ENCODE peak calls at places on chromosome 15, in five cellular contexts. O is ovary, M is endothelial cell of umbilical vein, X is heart left ventricle, L is Peyer's patch. N is an unnamed sample.

GRCh38 chr15:55917881-55918296 is 75.5 kb downstream of the NEDD4 start:
- DNase-seq in O (no peak), M (peak), X (no peak), L (no peak), N (no peak)

GRCh38 chr15:59170295-59170881 is 36.3 kb upstream of the LDHAL6B start:
- DNase-seq in O (peak), M (peak), X (no peak), L (no peak), N (peak)

GRCh38 chr15:101359365-101359947 is 64.4 kb upstream of the SNRPA1 start:
- DNase-seq in O (no peak), M (no peak), X (no peak), L (no peak), N (no peak)

GRCh38 chr15:66024998-66025397 is 155.7 kb downstream of the RAB11A start:
- DNase-seq in O (no peak), M (no peak), X (no peak), L (no peak), N (no peak)

GRCh38 chr15:92091155-92091734 is 237.7 kb downstream of the SLCO3A1 start:
- DNase-seq in O (peak), M (peak), X (no peak), L (no peak), N (no peak)

GRCh38 chr15:85154061-85154460 is 172.4 kb downstream of the PDE8A start:
- DNase-seq in O (no peak), M (no peak), X (no peak), L (no peak), N (no peak)

GRCh38 chr15:75577401-75578205 is 1.5 kb downstream of the PTPN9 start:
- DNase-seq in O (no peak), M (peak), X (no peak), L (no peak), N (no peak)

GRCh38 chr15:39555885-39556284 is 25.0 kb upstream of the THBS1 start:
- DNase-seq in O (no peak), M (no peak), X (no peak), L (no peak), N (no peak)

GRCh38 chr15:44136991-44137477 is 58.0 kb downstream of the FRMD5 start:
- DNase-seq in O (no peak), M (no peak), X (no peak), L (no peak), N (no peak)

DNA sequence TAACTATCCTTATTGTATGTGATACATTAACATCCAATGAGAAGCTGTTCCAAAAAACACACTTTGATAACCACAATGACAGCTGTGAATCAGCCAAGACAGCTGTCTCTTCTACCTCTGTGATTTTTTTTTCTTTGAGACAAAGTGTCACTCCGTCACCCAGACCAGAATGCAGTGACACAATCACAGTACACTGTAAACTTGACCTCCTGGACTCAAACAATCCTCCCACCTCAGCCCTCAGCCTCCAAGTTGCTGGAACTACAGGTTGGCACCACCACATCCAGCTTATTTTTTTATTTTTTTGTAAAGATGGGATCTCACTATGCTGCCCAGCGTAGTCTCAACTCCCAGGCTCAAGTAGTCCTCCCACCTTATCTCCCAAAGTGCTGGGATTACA is 73.5 kb upstream of the TMCO5A start:
- DNase-seq in O (no peak), M (no peak), X (no peak), L (no peak), N (no peak)
- TF ChIP-seq POLR2A in O (no peak), M (no peak), X (no peak), L (no peak), N (no peak)

GRCh38 chr15:67520276-67520975 is 505 bp upstream of the C15orf61 start:
- DNase-seq in O (no peak), M (no peak), X (no peak), L (no peak), N (peak)

GRCh38 chr15:67521770-67522568 is 1.0 kb downstream of the C15orf61 start:
- DNase-seq in O (no peak), M (peak), X (no peak), L (no peak), N (no peak)

GRCh38 chr15:67523337-67523736 is 2.4 kb downstream of the C15orf61 start:
- DNase-seq in O (no peak), M (no peak), X (no peak), L (no peak), N (no peak)

GRCh38 chr15:67524235-67524634 is 3.3 kb downstream of the C15orf61 start:
- DNase-seq in O (no peak), M (no peak), X (no peak), L (no peak), N (no peak)

DNA sequence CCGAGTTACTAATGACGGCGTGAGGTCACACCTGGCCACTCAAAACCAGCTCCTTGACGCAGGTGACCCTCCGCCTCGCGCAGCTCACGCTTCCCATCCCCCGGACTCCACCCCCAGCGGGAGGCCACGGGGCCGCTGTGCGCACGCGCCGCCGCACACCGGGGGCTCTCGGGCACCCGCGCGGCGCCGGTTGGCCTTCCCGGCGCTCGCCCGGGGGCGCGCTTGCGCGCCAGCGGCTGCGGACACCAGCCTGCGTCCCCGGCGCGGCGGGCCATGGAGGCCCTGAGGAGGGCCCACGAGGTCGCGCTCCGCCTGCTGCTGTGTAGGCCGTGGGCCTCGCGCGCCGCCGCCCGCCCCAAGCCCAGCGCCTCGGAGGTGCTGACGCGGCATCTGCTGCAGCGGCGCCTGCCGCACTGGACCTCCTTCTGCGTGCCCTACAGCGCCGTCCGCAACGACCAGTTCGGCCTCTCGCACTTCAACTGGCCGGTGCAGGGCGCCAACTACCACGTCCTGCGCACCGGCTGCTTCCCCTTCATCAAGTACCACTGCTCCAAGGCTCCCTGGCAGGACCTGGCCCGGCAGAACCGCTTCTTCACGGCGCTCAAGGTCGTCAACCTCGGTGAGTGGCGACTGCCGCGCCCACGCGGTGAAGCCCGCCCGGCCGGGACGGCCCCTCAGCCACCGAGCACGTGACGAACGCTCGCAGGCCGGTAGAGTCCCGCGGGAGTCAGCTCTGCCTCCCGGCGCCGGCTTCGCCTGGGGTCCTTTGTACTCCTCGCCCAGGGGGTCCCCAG is at the start of gene C15orf61:
- DNase-seq in O (peak), M (peak), X (peak), L (peak), N (peak)
- TF ChIP-seq POLR2A in O (peak), M (peak), X (peak), L (peak), N (peak)

DNA sequence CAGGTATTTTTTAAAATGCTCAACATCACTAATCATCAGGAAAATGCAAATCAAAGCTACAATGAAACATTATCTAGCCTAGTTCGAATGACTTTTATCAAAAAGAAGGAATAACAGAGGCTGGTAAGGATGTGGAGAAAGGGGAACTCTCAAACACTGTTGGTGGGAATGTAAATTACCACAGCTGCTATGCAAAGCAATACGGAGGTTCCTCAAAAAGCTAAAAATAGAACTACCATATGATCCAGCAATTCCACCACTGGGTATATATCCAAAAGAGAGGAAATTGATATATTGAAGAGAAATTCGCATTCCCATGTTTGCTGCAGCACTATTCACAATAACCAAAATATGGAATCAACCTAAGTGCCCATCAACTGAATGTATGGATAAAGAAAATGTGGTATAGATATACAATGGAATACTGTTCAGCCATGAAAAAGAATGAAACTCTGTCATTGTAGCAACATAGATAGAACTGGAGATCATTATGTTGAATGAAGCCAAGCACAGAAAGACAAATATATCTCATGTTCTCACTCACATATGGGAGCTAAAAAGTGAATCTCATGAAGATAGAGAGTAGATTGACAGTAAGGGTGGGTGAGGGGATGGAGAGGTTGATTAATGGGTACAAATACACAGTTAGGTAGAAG is 19.7 kb upstream of the CLN6 start:
- DNase-seq in O (no peak), M (no peak), X (no peak), L (no peak), N (no peak)
- TF ChIP-seq POLR2A in O (no peak), M (no peak), X (no peak), L (no peak), N (no peak)

GRCh38 chr15:48574187-48574586 is 71.3 kb downstream of the FBN1 start:
- DNase-seq in O (no peak), M (no peak), X (no peak), L (no peak), N (no peak)

GRCh38 chr15:48578965-48579364 is 66.5 kb downstream of the FBN1 start:
- DNase-seq in O (no peak), M (no peak), X (no peak), L (no peak), N (no peak)

GRCh38 chr15:48579945-48580671 is 65.4 kb downstream of the FBN1 start:
- DNase-seq in O (no peak), M (peak), X (no peak), L (no peak), N (no peak)

GRCh38 chr15:48580736-48581135 is 64.8 kb downstream of the FBN1 start:
- DNase-seq in O (no peak), M (no peak), X (no peak), L (no peak), N (no peak)

GRCh38 chr15:48577495-48577894 is 68.0 kb downstream of the FBN1 start:
- DNase-seq in O (no peak), M (peak), X (no peak), L (no peak), N (no peak)
- TF ChIP-seq POLR2A in O (no peak), M (no peak), X (no peak), L (no peak), N (no peak)

DNA sequence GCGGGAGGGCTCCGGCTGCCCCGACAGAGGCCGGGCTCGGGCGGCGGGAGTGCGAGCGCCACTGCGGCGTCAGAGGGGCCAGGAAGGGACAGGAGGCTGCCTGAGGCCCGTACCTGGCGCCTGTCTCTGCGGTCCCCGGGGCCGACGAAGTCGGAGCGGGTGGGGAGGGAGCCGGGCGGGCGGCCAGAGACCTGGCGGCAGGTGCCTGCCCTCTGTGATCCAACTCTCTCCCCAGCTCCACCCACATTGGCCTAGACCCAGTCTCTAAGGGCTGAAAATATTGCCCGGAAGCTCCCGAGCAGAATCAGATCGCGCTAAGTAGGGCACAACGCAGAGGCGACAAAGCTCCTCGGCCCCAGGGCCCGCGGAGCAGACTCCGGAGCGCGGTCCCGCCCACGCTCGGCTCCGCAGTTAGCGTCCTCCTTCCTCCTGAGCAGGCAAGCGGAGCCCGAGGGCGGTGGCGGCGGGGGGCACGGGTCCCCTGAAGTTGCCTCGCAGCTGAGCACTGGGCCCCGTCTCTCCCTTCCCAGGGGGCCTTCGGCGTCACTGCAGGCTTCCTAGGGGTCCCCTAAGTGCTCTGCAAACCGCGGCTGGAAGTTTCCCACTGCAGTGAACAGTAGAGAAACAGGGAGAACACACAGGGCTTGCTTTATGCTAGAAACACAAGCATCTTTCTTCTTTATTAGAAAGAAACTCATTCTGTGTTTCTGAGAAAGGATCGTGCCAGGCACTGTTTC is at the start of gene MAN2A2:
- DNase-seq in O (peak), M (peak), X (peak), L (peak), N (no peak)
- TF ChIP-seq POLR2A in O (no peak), M (no peak), X (no peak), L (peak), N (no peak)

GRCh38 chr15:88686166-88686565 is 47.4 kb downstream of the ISG20 start:
- DNase-seq in O (no peak), M (no peak), X (no peak), L (no peak), N (no peak)
- TF ChIP-seq POLR2A in O (no peak), M (no peak), X (no peak), L (no peak), N (no peak)

DNA sequence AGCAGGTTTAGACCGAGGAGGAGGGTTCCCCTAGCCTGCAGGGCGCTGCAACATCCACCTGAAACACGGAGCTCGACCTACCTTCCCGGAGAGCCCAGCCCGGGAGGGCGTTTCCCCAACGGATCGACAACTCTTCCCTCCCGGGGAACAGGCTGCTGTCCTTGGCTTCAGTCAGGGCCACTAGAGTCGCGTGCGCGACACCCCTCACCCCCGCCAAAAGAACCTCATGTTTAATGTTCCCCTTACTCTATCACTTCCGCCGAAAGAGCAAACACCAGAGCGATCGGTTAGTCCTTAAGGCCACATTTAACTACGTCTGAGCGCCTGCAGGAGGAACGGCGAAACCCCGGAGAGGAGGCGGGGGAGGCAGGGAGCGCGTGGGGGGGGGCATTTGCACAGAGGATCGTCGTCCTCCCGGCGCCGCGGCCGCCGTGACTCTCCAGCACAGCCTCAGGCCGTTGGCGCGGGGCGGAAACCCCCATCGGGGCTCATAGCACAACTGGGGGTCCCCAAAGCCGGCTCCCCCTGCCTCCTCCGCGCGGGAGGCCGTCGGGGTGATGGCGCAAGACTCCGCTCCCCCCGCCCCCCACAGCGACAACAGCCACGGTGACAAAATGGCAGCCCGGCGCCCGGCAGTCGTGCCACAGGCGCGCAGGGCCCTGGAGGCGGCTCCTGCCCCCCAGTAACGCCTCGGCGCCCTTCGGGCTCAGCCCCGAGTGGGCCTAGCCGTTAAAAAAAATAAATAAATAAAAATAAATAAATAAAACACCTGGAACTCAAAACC is 3.2 kb downstream of the ANP32A start:
- DNase-seq in O (peak), M (peak), X (peak), L (peak), N (no peak)
- TF ChIP-seq POLR2A in O (no peak), M (no peak), X (no peak), L (no peak), N (no peak)

N was measured in suprapubic skin.